ENCODE peak calls at places on chromosomes 13 and 19, in nine cellular contexts. P is AG04450; J is GM23248; Z is lower lobe of right lung; Q is heart right ventricle; I is HCT116; Y is CD8-positive, alpha-beta memory T cell; F is aorta; T is ovary. D is an unnamed sample.

GRCh38 chr13:99436013-99436412 is 65.3 kb upstream of the TM9SF2 start:
- DNase-seq in Y (no peak), J (no peak), T (no peak), Q (no peak), Z (no peak), F (no peak), P (no peak), I (no peak), D (no peak)

GRCh38 chr19:47520839-47521238 is 6.0 kb upstream of the NAPA start:
- DNase-seq in P (no peak), T (no peak), I (no peak), Z (no peak), Y (no peak), J (no peak), Q (no peak), F (no peak), D (no peak)

GRCh38 chr19:39557791-39558622 is 18.0 kb upstream of the EID2 start:
- DNase-seq in P (no peak), Y (no peak), I (no peak), F (no peak), J (no peak), Z (no peak), T (no peak), Q (no peak), D (no peak)

GRCh38 chr13:111908391-111908790 is 158.6 kb upstream of the SOX1 start:
- DNase-seq in Y (no peak), Z (no peak), P (no peak), J (no peak), I (no peak), Q (no peak), T (peak; percentile 9), F (no peak), D (peak; percentile 9)

GRCh38 chr19:478236-478888 is 17.5 kb upstream of the SHC2 start:
- DNase-seq in T (no peak), I (no peak), Q (no peak), Z (no peak), Y (no peak), P (no peak), F (no peak), J (no peak), D (no peak)

GRCh38 chr19:33577947-33578346 is 43.8 kb upstream of the CHST8 start:
- DNase-seq in J (no peak), F (no peak), Q (no peak), Z (no peak), T (no peak), I (no peak), P (no peak), Y (no peak), D (no peak)

GRCh38 chr13:112587767-112588489 is at the start of gene TUBGCP3:
- DNase-seq in Q (peak; percentile 88), Y (peak; percentile 78), P (peak; percentile 41), F (peak; percentile 90), T (peak; percentile 90), J (peak; percentile 95), I (peak; percentile 54), Z (peak; percentile 93), D (peak; percentile 71)

GRCh38 chr13:18960637-18961227 is 220.9 kb downstream of the TUBA3C start:
- DNase-seq in F (no peak), Y (no peak), P (no peak), Z (no peak), T (no peak), J (no peak), Q (no peak), I (no peak), D (no peak)

GRCh38 chr13:36332986-36333385 is 13.2 kb downstream of the SPART start:
- DNase-seq in F (no peak), Y (no peak), P (no peak), Z (no peak), I (no peak), Q (no peak), J (peak; percentile 66), T (no peak), D (no peak)

GRCh38 chr13:46846736-46847135 is 49.8 kb upstream of the ESD start:
- DNase-seq in Q (no peak), Y (no peak), P (no peak), F (no peak), J (peak; percentile 2), I (no peak), Z (no peak), T (no peak), D (no peak)

GRCh38 chr19:39937792-39938191 is 3.4 kb upstream of the FCGBP start:
- DNase-seq in I (no peak), F (no peak), Z (no peak), Y (no peak), P (no peak), J (no peak), Q (no peak), T (no peak), D (no peak)

GRCh38 chr13:110107568-110108347 is 199.2 kb downstream of the COL4A1 start:
- DNase-seq in Q (no peak), Z (no peak), T (no peak), Y (no peak), I (no peak), F (no peak), P (no peak), J (no peak), D (no peak)

GRCh38 chr19:2121416-2122051 is 24.8 kb downstream of the IZUMO4 start:
- DNase-seq in P (no peak), Y (no peak), T (no peak), Q (no peak), F (no peak), J (no peak), I (no peak), Z (no peak), D (no peak)

GRCh38 chr19:56663931-56664500 is 7.5 kb downstream of the ZNF835 start:
- DNase-seq in J (no peak), I (no peak), Y (no peak), Q (no peak), P (no peak), T (no peak), F (no peak), Z (no peak), D (no peak)

GRCh38 chr19:56667311-56667870 is 4.2 kb downstream of the ZNF835 start:
- DNase-seq in F (no peak), Y (no peak), Z (no peak), P (no peak), T (no peak), I (no peak), Q (no peak), J (no peak), D (no peak)

GRCh38 chr19:56660381-56661105 is 11.0 kb downstream of the ZNF835 start:
- DNase-seq in Z (no peak), P (no peak), F (no peak), T (peak; percentile 54), Q (peak; percentile 62), J (no peak), I (no peak), Y (no peak), D (no peak)

GRCh38 chr19:56661248-56661647 is 10.3 kb downstream of the ZNF835 start:
- DNase-seq in Z (no peak), Y (no peak), I (no peak), T (no peak), Q (no peak), F (no peak), J (no peak), P (no peak), D (no peak)

DNA sequence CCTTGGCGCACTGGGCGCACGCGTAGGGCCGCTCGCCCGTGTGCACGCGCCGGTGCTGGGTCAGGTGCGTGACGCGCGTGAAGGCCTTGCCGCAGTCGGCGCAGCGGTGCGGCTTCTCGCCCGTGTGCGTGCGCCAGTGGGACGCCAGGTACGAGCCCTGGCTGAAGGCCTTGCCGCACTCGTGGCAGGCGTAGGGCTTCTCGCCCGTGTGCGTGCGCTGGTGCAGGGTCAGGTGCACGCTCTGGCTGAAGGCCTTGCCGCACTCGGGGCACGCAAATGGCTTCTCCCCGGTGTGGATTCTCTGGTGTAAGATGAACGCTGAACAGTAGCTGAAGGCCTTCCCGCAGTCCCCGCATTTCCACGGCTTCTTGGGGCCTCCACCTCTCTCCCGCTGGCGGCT is 7.0 kb downstream of the ZNF835 start:
- DNase-seq in P (no peak), Q (no peak), F (no peak), Y (no peak), T (no peak), J (no peak), I (no peak), Z (no peak), D (no peak)
- H3K9me3 ChIP-seq in P (peaks cover 92% of the 10 kb centered on the region), Q (no peaks in the 10 kb centered on the region), F (peaks cover 2% of the 10 kb centered on the region), Y (peaks cover 21% of the 10 kb centered on the region), T (no peaks in the 10 kb centered on the region), J (no peaks in the 10 kb centered on the region), I (peaks cover 8% of the 10 kb centered on the region), Z (peaks cover 25% of the 10 kb centered on the region), D (peaks cover 64% of the 10 kb centered on the region)

GRCh38 chr19:53389591-53390377 is 5.2 kb upstream of the ZNF765 start:
- DNase-seq in F (no peak), Y (no peak), I (no peak), Z (no peak), Q (no peak), J (no peak), T (peak; percentile 86), P (no peak), D (no peak)
- H3K9me3 ChIP-seq in F (peaks cover 1% of the 10 kb centered on the region), Y (peaks cover 24% of the 10 kb centered on the region), I (peaks cover 14% of the 10 kb centered on the region), Z (peaks cover 13% of the 10 kb centered on the region), Q (no peaks in the 10 kb centered on the region), J (peaks cover 1% of the 10 kb centered on the region), T (no peaks in the 10 kb centered on the region), P (peaks cover 28% of the 10 kb centered on the region), D (no peaks in the 10 kb centered on the region)

GRCh38 chr19:27884376-27884775 is 1328.6 kb downstream of the UQCRFS1 start:
- DNase-seq in I (no peak), Z (no peak), F (no peak), J (no peak), Y (no peak), P (no peak), T (no peak), Q (no peak), D (no peak)
- H3K9me3 ChIP-seq in I (peaks cover 3% of the 10 kb centered on the region), Z (no peaks in the 10 kb centered on the region), F (no peaks in the 10 kb centered on the region), J (no peaks in the 10 kb centered on the region), Y (no peaks in the 10 kb centered on the region), P (peaks cover 37% of the 10 kb centered on the region), T (peaks cover 3% of the 10 kb centered on the region), Q (no peaks in the 10 kb centered on the region), D (no peaks in the 10 kb centered on the region)

GRCh38 chr13:104871456-104871855 is 1664.0 kb downstream of the EFNB2 start:
- DNase-seq in F (no peak), T (no peak), P (no peak), I (no peak), Z (no peak), Q (no peak), J (no peak), Y (no peak), D (no peak)
- H3K9me3 ChIP-seq in F (no peaks in the 10 kb centered on the region), T (no peaks in the 10 kb centered on the region), P (no peaks in the 10 kb centered on the region), I (no peaks in the 10 kb centered on the region), Z (no peaks in the 10 kb centered on the region), Q (peaks cover 16% of the 10 kb centered on the region), J (no peaks in the 10 kb centered on the region), Y (no peaks in the 10 kb centered on the region), D (no peaks in the 10 kb centered on the region)

D was measured in naive thymus-derived CD4-positive, alpha-beta T cell.